ENCODE peak calls at places on chromosome 5, in ten cellular contexts. N is PC-9; F is stimulated activated naive CD8-positive, alpha-beta T cell treated with anti-CD3 and anti-CD28 coated beads, Interleukin-15, Interleukin-2, amounts not matched to agents 100 U/mL and 50 U/mL, for 24 hours; V is fibroblast of pulmonary artery; E is Caki2; T is CD8-positive, alpha-beta T cell; M is activated CD8-positive, alpha-beta memory T cell treated with anti-CD3 and anti-CD28 coated beads for 1 hour; I is hypothalamus; K is activated T-helper 1 cell treated with Interleukin-2 at 50 U/mL for 16 hours; Q is T follicular helper cell. H is an unnamed sample.

GRCh38 chr5:143445726-143446125 is 42.2 kb upstream of the NR3C1 start:
- DNase-seq in N (no peak), F (no peak), V (no peak), E (no peak), T (no peak), M (no peak), I (no peak), K (no peak), Q (no peak), H (no peak)

GRCh38 chr5:67206381-67207328 is 10.1 kb upstream of the CD180 start:
- DNase-seq in N (peak; percentile 99), F (peak; percentile 83), V (peak; percentile 15), E (peak; percentile 18), T (peak; percentile 63), M (peak; percentile 34), I (no peak), K (peak; percentile 60), Q (peak; percentile 76), H (peak; percentile 82)

GRCh38 chr5:177327539-177328522 is 16.1 kb upstream of the MXD3 start:
- DNase-seq in N (no peak), F (no peak), V (peak; percentile 77), E (peak; percentile 34), T (no peak), M (no peak), I (no peak), K (no peak), Q (no peak), H (no peak)

GRCh38 chr5:38420691-38421395 is 135.6 kb downstream of the LIFR start:
- DNase-seq in N (peak; percentile 40), F (peak; percentile 22), V (peak; percentile 78), E (peak; percentile 46), T (no peak), M (no peak), I (peak; percentile 4), K (no peak), Q (no peak), H (peak; percentile 60)

GRCh38 chr5:59086024-59086423 is 503.1 kb downstream of the RAB3C start:
- DNase-seq in N (no peak), F (no peak), V (no peak), E (no peak), T (no peak), M (no peak), I (no peak), K (no peak), Q (no peak), H (no peak)

GRCh38 chr5:87246046-87246445 is 21.6 kb upstream of the RASA1 start:
- DNase-seq in N (no peak), F (no peak), V (no peak), E (no peak), T (no peak), M (no peak), I (no peak), K (no peak), Q (no peak), H (no peak)

GRCh38 chr5:172420215-172420934 is 34.0 kb downstream of the SH3PXD2B start:
- DNase-seq in N (peak; percentile 90), F (no peak), V (peak; percentile 98), E (no peak), T (no peak), M (no peak), I (peak; percentile 60), K (no peak), Q (no peak), H (peak; percentile 60)

GRCh38 chr5:18761801-18762200 is 1127.5 kb downstream of the TAF11L14 start:
- DNase-seq in N (no peak), F (no peak), V (no peak), E (no peak), T (no peak), M (no peak), I (no peak), K (no peak), Q (no peak), H (no peak)

GRCh38 chr5:761206-761771 is 23.2 kb downstream of the ZDHHC11B start:
- DNase-seq in N (no peak), F (no peak), V (no peak), E (no peak), T (no peak), M (no peak), I (no peak), K (no peak), Q (no peak), H (no peak)

GRCh38 chr5:109992264-109992915 is 302.7 kb downstream of the MAN2A1 start:
- DNase-seq in N (no peak), F (no peak), V (no peak), E (no peak), T (no peak), M (no peak), I (no peak), K (no peak), Q (no peak), H (no peak)

H was measured in HCT116.